ENCODE peak calls at places on chromosome 3, in five cellular contexts. S is ovary, O is stomach, P is AG04450, Z is AG10803. G is an unnamed sample.

GRCh38 chr3:4523710-4524422 is 30.7 kb downstream of the ITPR1 start:
- DNase-seq in O (no peak), P (no peak), Z (no peak), S (no peak), G (no peak)

GRCh38 chr3:9008550-9009255 is 45.4 kb upstream of the RAD18 start:
- DNase-seq in P (no peak), O (no peak), Z (peak; percentile 37), S (no peak), G (no peak)

GRCh38 chr3:14146381-14147062 is 21.7 kb downstream of the TMEM43 start:
- DNase-seq in O (no peak), Z (no peak), P (no peak), S (no peak), G (no peak)

GRCh38 chr3:105473521-105474223 is 107.0 kb downstream of the ALCAM start:
- DNase-seq in P (peak; percentile 48), S (no peak), Z (peak; percentile 97), O (no peak), G (no peak)

GRCh38 chr3:72487078-72487765 is 361.0 kb downstream of the SHQ1 start:
- DNase-seq in O (peak; percentile 52), Z (peak; percentile 98), P (peak; percentile 65), S (peak; percentile 20), G (peak; percentile 37)

GRCh38 chr3:68988740-68989139 is 24.7 kb downstream of the EOGT start:
- DNase-seq in P (peak; percentile 51), S (no peak), O (no peak), Z (peak; percentile 38), G (no peak)

GRCh38 chr3:11810276-11810675 is 36.4 kb downstream of the TAMM41 start:
- DNase-seq in P (peak; percentile 79), S (no peak), O (no peak), Z (peak; percentile 89), G (no peak)

GRCh38 chr3:140545756-140546155 is 132.1 kb upstream of the TRIM42 start:
- DNase-seq in O (no peak), Z (peak; percentile 45), S (no peak), P (no peak), G (no peak)

GRCh38 chr3:38165722-38166387 is 518 bp downstream of the OXSR1 start:
- DNase-seq in S (peak; percentile 67), Z (peak; percentile 51), P (no peak), O (no peak), G (no peak)

GRCh38 chr3:180646187-180646790 is 33.0 kb downstream of the CCDC39 start:
- DNase-seq in P (no peak), Z (no peak), O (no peak), S (no peak), G (no peak)
- TF ChIP-seq CTCF in P (peak; percentile 29), Z (peak; percentile 26), O (no peak), S (no peak), G (peak; percentile 48)

GRCh38 chr3:148716657-148717056 is 19.0 kb downstream of the AGTR1 start:
- DNase-seq in Z (no peak), S (no peak), P (no peak), O (no peak), G (no peak)
- TF ChIP-seq CTCF in Z (no peak), S (no peak), P (peak; percentile 2), O (no peak), G (peak; percentile 21)

DNA sequence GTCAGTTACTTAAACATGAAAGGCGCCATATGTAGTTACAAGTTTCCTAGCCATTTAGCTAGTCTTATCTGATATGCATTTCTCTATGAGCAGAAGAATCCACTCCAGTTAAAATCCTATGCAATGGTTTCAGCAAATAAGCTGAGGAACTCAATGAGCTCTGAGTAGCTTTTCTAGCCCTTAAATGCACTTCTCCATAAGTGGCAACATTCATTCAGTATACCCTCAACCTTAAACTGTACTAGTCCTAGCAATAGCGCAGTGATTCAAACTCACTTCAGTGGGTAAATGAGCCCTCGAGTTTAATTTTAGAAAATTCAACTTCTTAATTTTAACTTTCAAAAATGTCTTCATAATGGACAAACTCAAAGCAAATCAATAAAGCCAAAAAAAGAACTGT is 7.7 kb downstream of the COMMD2 start:
- DNase-seq in S (no peak), P (no peak), Z (no peak), O (no peak), G (no peak)
- TF ChIP-seq CTCF in S (no peak), P (no peak), Z (no peak), O (no peak), G (no peak)

DNA sequence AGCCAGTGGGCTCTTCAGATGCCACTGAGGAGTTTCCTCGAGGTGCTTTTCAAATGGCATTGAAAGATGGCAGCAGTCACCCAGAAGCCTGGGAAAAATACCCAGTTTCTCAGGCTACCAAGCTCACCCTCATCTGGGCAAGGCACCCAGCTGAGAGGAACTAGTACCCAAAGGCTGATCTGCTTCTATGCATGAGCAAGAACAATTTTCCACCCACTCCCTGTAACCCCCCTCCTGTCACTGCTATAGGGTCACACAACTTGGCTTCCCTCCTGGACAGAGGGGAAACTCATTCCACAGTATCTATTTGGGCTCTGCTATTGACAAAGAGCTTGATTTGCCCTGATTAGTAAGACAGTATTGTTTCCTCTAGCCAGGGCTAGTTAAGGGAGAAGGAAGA is 31.9 kb downstream of the THRB start:
- DNase-seq in P (no peak), S (no peak), Z (no peak), O (no peak), G (no peak)
- TF ChIP-seq CTCF in P (no peak), S (no peak), Z (no peak), O (no peak), G (no peak)

GRCh38 chr3:82012775-82013174 is 251.3 kb upstream of the GBE1 start:
- DNase-seq in O (no peak), S (no peak), Z (no peak), P (no peak), G (no peak)
- TF ChIP-seq CTCF in O (no peak), S (no peak), Z (peak; percentile 29), P (no peak), G (no peak)

GRCh38 chr3:47581422-47581821 is 2.8 kb upstream of the CSPG5 start:
- DNase-seq in O (no peak), P (no peak), S (no peak), Z (no peak), G (no peak)
- TF ChIP-seq CTCF in O (no peak), P (no peak), S (no peak), Z (no peak), G (no peak)

DNA sequence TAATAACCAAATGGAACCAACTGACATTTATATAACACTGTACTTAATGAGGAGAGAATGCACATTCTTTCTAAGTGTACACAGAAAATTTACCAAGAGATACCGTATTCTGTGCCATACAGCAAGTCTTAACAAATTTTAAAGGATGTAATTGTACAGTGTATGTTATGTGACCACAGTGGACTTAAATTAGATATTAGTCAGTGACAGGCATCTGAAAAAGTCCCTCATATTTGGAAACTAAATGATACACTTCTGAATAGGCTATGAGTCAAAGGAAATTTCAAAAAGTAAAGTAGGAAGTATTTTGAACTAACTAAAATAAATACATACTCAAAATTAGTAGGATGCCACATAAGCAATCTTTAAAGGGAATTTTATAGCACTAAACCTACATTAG is 59.6 kb upstream of the P3H2 start:
- DNase-seq in S (no peak), Z (peak; percentile 24), P (no peak), O (no peak), G (no peak)
- TF ChIP-seq CTCF in S (no peak), Z (no peak), P (no peak), O (no peak), G (no peak)

GRCh38 chr3:29379097-29379496 is 98.2 kb downstream of the RBMS3 start:
- DNase-seq in S (no peak), Z (no peak), O (no peak), P (no peak), G (no peak)

GRCh38 chr3:29384640-29385039 is 103.8 kb downstream of the RBMS3 start:
- DNase-seq in Z (peak; percentile 88), O (no peak), S (no peak), P (no peak), G (no peak)

GRCh38 chr3:29382399-29382798 is 101.5 kb downstream of the RBMS3 start:
- DNase-seq in P (no peak), S (no peak), Z (peak; percentile 90), O (no peak), G (no peak)

GRCh38 chr3:29382845-29383244 is 102.0 kb downstream of the RBMS3 start:
- DNase-seq in O (no peak), S (no peak), Z (no peak), P (no peak), G (no peak)

DNA sequence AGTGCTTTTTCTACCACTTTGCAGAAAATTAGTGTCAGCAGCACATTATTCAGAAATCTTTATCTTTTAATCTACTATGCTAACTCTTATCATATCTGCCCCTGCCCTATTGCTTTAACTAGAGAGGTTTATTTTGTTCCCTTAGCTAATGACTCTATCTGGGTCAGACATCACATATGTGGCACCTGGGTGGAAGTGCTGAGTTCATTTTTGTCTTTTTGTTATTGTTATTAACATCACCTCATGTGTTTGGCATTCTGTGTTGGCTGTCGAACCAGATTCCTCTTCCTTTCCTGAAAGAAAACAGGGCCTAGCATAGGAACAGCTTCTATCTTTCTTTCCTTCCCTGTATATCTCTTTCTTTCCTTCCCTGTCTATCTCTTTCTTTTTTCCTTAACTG is 100.7 kb downstream of the RBMS3 start:
- DNase-seq in O (no peak), P (no peak), Z (peak; percentile 64), S (no peak), G (no peak)
- TF ChIP-seq CTCF in O (no peak), P (no peak), Z (no peak), S (no peak), G (no peak)